ENCODE peak calls at places on chromosomes 11 and 22, in eight cellular contexts. H is HL-60, F is upper lobe of left lung, Y is transverse colon, O is SK-N-SH, W is GM12892, P is SK-N-MC, A is GM12891. N is an unnamed sample.

GRCh38 chr11:103618532-103618931 is 417.9 kb upstream of the DDI1 start:
- DNase-seq in W (no peak), H (no peak), P (no peak), Y (no peak), A (no peak), F (no peak), O (peak), N (no peak)

GRCh38 chr11:111733655-111734088 is 32.5 kb downstream of the PPP2R1B start:
- DNase-seq in P (no peak), W (no peak), H (no peak), A (no peak), F (no peak), O (no peak), Y (no peak), N (peak)

GRCh38 chr22:37491559-37492427 is 5.6 kb upstream of the MFNG start:
- DNase-seq in F (no peak), W (no peak), H (no peak), Y (no peak), P (no peak), O (no peak), A (no peak), N (no peak)

GRCh38 chr11:129451524-129451923 is 75.9 kb downstream of the BARX2 start:
- DNase-seq in P (no peak), F (peak), Y (no peak), A (no peak), O (no peak), H (no peak), W (no peak), N (no peak)

GRCh38 chr11:134532176-134532920 is 120.3 kb upstream of the B3GAT1 start:
- DNase-seq in F (peak), A (no peak), Y (no peak), H (no peak), O (no peak), W (no peak), P (no peak), N (no peak)

GRCh38 chr11:34052608-34053160 is 1.2 kb downstream of the CAPRIN1 start:
- DNase-seq in A (no peak), P (no peak), F (peak), Y (peak), W (peak), H (peak), O (peak), N (peak)

GRCh38 chr22:36333632-36334031 is 54.1 kb downstream of the MYH9 start:
- DNase-seq in Y (no peak), P (no peak), H (no peak), W (no peak), F (peak), O (no peak), A (no peak), N (no peak)

GRCh38 chr11:115452245-115452644 is 52.0 kb downstream of the CADM1 start:
- DNase-seq in H (no peak), P (no peak), Y (no peak), A (no peak), O (no peak), W (no peak), F (no peak), N (no peak)

GRCh38 chr11:104105155-104105554 is 58.8 kb downstream of the PDGFD start:
- DNase-seq in A (no peak), O (no peak), P (no peak), F (no peak), W (no peak), H (no peak), Y (no peak), N (no peak)

GRCh38 chr11:104620991-104621390 is 277.3 kb downstream of the CASP12 start:
- DNase-seq in F (no peak), P (no peak), Y (no peak), W (no peak), O (no peak), A (no peak), H (no peak), N (no peak)

GRCh38 chr22:42644422-42645340 is 4.3 kb upstream of the ATP5MGL start:
- DNase-seq in Y (peak), F (peak), H (peak), A (no peak), O (no peak), W (no peak), P (no peak), N (no peak)
- TF ChIP-seq POLR2AphosphoS5 in Y (no peak), F (no peak), H (no peak), A (no peak), O (no peak), W (no peak), P (no peak), N (no peak)

DNA sequence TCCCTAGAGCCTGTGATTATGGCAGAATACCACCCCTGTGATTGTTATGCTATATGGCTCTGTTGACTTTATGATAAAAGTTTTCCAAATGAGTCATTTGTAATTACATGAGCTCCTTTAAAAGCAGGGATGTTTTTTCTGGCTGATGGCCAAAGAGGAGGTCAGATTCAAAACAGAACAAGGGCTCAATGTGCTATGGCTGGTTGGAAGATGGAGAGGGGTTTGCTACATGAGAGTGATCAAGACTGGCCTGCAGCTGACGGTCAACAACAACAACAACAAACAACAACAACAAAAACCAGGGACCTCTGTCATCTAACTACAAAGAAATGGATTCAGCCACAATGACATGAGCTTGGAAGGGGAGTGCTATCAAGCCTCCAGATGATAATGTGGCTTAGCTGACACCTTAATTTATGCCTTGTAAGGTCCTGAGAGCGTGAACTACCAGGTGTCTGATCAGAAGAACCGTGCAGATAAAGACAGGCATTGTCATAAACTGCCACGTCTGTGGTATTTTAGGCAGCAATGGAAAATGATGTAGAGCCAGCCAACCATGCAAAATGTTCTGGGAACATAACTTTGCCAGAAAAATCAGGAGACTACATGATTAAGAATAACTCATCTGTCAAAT is 47.2 kb downstream of the PIWIL3 start:
- DNase-seq in H (no peak), A (no peak), Y (no peak), F (no peak), P (no peak), O (peak), W (no peak), N (no peak)
- TF ChIP-seq POLR2AphosphoS5 in H (no peak), A (no peak), Y (no peak), F (no peak), P (no peak), O (peak), W (no peak), N (no peak)

DNA sequence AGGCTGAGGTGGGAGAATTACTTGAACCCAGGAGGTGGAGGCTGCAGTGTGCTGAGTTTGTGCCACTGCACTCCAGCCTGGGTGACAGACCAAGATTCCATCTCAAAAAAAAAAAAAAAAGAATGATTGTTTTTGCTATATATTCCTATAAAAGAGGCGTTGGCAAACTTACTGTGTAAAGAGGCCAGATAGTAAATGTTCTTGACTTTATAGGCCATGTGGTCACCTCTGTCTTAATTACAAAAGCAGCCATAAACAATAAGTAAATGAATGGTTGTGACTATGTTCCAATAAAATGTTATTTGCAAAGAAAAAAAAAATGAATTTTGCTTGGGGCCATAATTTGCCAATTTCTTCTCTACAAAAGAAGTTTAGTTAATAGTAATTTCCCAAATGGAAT is 12.3 kb downstream of the ATM start:
- DNase-seq in P (no peak), A (no peak), O (no peak), F (no peak), Y (no peak), W (no peak), H (no peak), N (no peak)
- TF ChIP-seq POLR2AphosphoS5 in P (no peak), A (no peak), O (no peak), F (no peak), Y (no peak), W (no peak), H (no peak), N (no peak)

GRCh38 chr11:78898376-78898775 is 323.7 kb upstream of the NARS2 start:
- DNase-seq in W (no peak), H (no peak), F (no peak), P (no peak), Y (no peak), O (no peak), A (no peak), N (no peak)
- TF ChIP-seq POLR2AphosphoS5 in W (no peak), H (no peak), F (no peak), P (no peak), Y (no peak), O (no peak), A (no peak), N (no peak)